ENCODE peak calls at places on chromosomes 12 and 14, in eight cellular contexts. J is HCT116, A is AG04449, E is fibroblast of mammary gland, N is GM12865, H is upper lobe of left lung, X is neural crest cell, K is H9. L is an unnamed sample.

GRCh38 chr14:39184628-39185255 is 9.7 kb downstream of the PNN start:
- DNase-seq in K (no peak), J (no peak), H (no peak), N (no peak), E (no peak), A (no peak), X (no peak), L (no peak)

GRCh38 chr12:96196781-96197180 is 2.6 kb downstream of the ELK3 start:
- DNase-seq in J (no peak), N (no peak), H (no peak), X (no peak), K (no peak), A (no peak), E (peak; percentile 90), L (peak; percentile 11)

GRCh38 chr14:23602181-23603095 is 23.8 kb upstream of the JPH4 start:
- DNase-seq in E (no peak), X (no peak), N (peak; percentile 46), H (no peak), A (no peak), J (no peak), K (no peak), L (no peak)

GRCh38 chr12:20557076-20557475 is 138.1 kb upstream of the SLCO1C1 start:
- DNase-seq in A (no peak), H (no peak), J (no peak), N (no peak), X (no peak), E (no peak), K (no peak), L (no peak)

GRCh38 chr12:116384629-116385485 is 107.4 kb upstream of the MED13L start:
- DNase-seq in A (no peak), H (peak; percentile 31), X (no peak), N (peak; percentile 35), J (no peak), E (peak; percentile 90), K (peak; percentile 79), L (no peak)

GRCh38 chr14:96246535-96246839 is 9.5 kb upstream of the BDKRB1 start:
- DNase-seq in N (no peak), E (peak; percentile 100), K (no peak), X (no peak), J (no peak), A (peak; percentile 94), H (no peak), L (no peak)

GRCh38 chr14:34649344-34649743 is 19.4 kb upstream of the SNX6 start:
- DNase-seq in J (no peak), K (no peak), N (no peak), H (no peak), A (peak; percentile 85), X (no peak), E (peak; percentile 95), L (no peak)

GRCh38 chr12:24979971-24980730 is 31.2 kb upstream of the BCAT1 start:
- DNase-seq in J (no peak), N (no peak), X (no peak), E (no peak), K (no peak), A (no peak), H (no peak), L (no peak)

GRCh38 chr12:64736771-64737170 is 22.4 kb downstream of the GNS start:
- DNase-seq in N (no peak), H (no peak), K (no peak), J (no peak), X (no peak), E (no peak), A (no peak), L (no peak)

GRCh38 chr12:57332646-57333312 is 81.8 kb upstream of the STAC3 start:
- DNase-seq in J (no peak), N (no peak), H (no peak), E (peak; percentile 59), K (no peak), A (no peak), X (no peak), L (no peak)

GRCh38 chr12:109197327-109197726 is 80.9 kb downstream of the ACACB start:
- DNase-seq in A (no peak), J (no peak), N (no peak), K (no peak), H (no peak), X (no peak), E (no peak), L (no peak)

GRCh38 chr14:104956290-104956890 is 21.8 kb downstream of the AHNAK2 start:
- DNase-seq in E (no peak), N (no peak), X (no peak), J (no peak), H (no peak), K (no peak), A (no peak), L (no peak)

GRCh38 chr14:64762044-64763034 is 58.1 kb downstream of the PLEKHG3 start:
- DNase-seq in X (no peak), J (peak; percentile 51), H (peak; percentile 76), N (no peak), A (peak; percentile 60), K (no peak), E (peak; percentile 86), L (peak; percentile 75)

GRCh38 chr14:64763089-64763782 is 59.0 kb downstream of the PLEKHG3 start:
- DNase-seq in N (no peak), X (no peak), K (no peak), A (no peak), H (no peak), J (no peak), E (no peak), L (no peak)

GRCh38 chr14:64760916-64761315 is 56.7 kb downstream of the PLEKHG3 start:
- DNase-seq in A (no peak), E (no peak), K (no peak), H (no peak), J (no peak), X (no peak), N (no peak), L (no peak)

GRCh38 chr14:64760146-64760755 is 56.0 kb downstream of the PLEKHG3 start:
- DNase-seq in E (peak; percentile 45), H (peak; percentile 71), A (no peak), J (peak; percentile 24), X (peak; percentile 71), N (peak; percentile 63), K (peak; percentile 81), L (peak; percentile 71)

DNA sequence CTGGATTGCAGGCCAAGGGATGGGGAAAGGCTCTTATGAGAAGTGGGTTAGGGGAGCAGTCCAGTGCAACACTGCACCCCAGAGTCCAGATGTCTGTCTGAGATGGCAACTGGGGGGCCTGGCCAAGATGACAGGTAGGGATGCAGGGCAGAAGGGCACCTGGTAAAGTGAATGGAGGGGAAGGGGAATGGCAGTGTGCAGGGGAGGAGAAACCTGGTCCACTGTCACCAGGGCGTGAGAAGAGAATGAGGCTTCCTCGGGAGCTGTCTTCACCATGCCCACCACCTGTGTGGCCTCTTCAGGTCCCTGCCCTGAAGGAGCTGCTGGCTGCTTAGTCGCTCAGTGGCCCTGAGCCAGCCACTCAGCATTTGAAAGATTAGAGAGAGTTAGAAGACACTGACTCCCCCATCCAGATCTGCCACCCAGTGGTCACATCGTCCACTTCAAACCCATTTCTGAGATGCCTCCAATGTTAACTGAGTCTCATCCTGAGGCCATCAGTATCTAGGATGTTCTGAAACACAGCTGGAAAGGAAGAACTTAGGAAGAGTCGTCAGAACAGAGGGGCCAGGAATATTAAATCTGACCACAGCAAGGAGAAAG is 57.3 kb downstream of the PLEKHG3 start:
- DNase-seq in A (no peak), X (no peak), E (peak; percentile 31), H (no peak), K (no peak), N (no peak), J (no peak), L (peak; percentile 33)
- TF ChIP-seq CTCF in A (no peak), X (no peak), E (no peak), H (no peak), K (no peak), N (no peak), J (peak; percentile 38), L (no peak)

DNA sequence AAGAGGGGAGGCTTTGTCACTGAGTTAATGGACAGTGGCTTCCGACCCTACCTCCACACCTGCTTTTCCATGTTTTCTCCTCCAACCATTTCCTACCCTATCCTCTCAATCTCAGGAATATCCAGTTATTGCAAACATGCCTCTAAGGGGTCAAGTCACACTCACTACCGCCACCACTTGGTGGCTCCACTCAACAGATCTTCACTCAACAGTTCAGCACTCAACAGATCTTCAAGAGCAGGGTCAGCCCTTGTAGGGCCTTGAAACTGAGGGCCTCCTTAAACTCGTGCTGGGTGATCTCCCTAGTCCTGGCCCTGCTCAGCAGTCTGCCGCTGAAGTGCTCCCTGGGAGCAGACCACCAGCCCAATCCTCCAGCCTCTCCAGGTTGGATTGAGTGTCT is 14.2 kb downstream of the ZNF641 start:
- DNase-seq in E (peak; percentile 7), H (peak; percentile 40), X (no peak), K (peak; percentile 71), A (no peak), N (peak; percentile 10), J (no peak), L (no peak)
- TF ChIP-seq CTCF in E (peak; percentile 27), H (no peak), X (no peak), K (peak; percentile 65), A (no peak), N (peak; percentile 8), J (peak; percentile 59), L (no peak)

DNA sequence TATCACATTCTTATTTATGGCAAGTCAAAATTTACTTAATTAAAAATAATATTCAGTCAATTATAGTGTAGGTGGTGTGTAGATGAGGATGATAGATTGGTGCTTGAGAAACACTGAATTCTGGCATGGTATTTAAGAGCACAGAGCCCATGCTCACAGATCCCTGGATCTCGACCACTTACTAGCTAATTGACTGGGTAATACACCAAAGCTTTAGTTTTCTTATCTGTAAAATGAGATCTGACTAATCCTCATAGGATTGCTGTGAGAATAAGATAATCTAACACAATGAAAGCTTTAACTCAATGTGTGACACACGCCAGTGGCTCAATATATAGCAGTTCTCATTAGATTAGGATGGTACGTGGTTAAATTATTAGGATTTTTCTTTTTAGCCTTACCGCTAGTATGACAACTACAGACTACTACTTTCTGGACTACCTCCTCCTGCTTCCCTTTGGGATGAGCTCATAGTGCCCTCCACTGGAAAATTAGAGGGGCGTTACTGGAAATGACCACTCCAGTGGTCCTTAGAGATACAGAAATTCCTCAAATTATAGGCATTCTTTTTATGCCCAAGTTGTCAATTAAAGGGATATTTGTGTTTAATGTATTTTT is 482.8 kb upstream of the TBX3 start:
- DNase-seq in X (no peak), K (no peak), E (peak; percentile 55), A (no peak), N (no peak), H (no peak), J (no peak), L (no peak)
- TF ChIP-seq CTCF in X (no peak), K (peak; percentile 54), E (peak; percentile 35), A (no peak), N (no peak), H (no peak), J (peak; percentile 12), L (no peak)

DNA sequence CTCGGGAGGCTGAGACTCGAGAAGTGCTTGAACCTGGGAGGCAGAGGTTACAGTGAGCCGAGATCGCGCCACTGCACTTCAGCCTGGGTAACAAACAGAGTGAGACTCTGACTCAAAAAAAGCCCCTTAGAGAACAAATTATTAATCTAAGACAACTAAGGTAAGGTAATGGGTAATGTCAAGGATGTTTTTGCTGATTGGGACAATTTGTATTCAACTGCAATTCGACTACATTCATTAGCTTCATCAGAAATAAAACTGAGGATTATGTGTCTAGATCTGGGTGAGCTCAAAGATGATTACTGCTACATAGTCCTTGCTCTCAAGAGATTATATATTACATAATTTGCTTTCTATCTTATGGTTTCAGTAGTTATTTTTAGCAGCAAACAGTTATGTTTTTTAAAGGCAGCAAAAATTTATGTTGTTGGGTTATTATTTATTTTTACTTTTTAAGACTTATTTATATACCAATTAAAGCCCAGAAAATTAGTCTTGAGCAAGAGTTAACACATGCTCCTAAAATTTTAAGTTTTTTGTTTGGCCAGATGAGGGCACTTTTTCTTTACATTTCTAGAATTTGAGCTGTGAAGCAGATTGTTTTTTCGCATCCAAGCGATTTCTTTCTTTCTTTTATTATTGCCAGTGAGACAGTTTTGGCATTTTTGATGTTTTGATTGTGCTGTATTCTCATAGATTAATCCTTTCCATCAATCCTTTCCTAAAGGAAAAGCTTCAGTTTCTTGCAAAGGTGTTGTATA is 52.3 kb downstream of the PLEKHA5 start:
- DNase-seq in X (no peak), H (no peak), K (no peak), J (no peak), A (no peak), N (no peak), E (peak; percentile 26), L (no peak)
- TF ChIP-seq CTCF in X (peak; percentile 49), H (no peak), K (no peak), J (no peak), A (no peak), N (no peak), E (peak; percentile 25), L (no peak)